ENCODE peak calls at places on chromosomes 3 and 15, in six cellular contexts. One of them, this sample, is unnamed.

GRCh38 chr3:64459711-64460110 is 228.1 kb downstream of the ADAMTS9 start:
- DNase-seq in activated CD8-positive, alpha-beta memory T cell treated with anti-CD3 and anti-CD28 coated beads for 24 hours: no peak
- DNase-seq in stimulated activated CD8-positive, alpha-beta memory T cell treated with anti-CD3 and anti-CD28 coated beads, Interleukin-7, amount 100 ng/mL, for 24 hours: no peak
- DNase-seq in heart left ventricle: no peak
- DNase-seq in EL: no peak
- DNase-seq in choroid plexus epithelial cell: peak
- DNase-seq in this sample: no peak

GRCh38 chr15:70281811-70282307 is 184.1 kb upstream of the TLE3 start:
- DNase-seq in activated CD8-positive, alpha-beta memory T cell treated with anti-CD3 and anti-CD28 coated beads for 24 hours: no peak
- DNase-seq in stimulated activated CD8-positive, alpha-beta memory T cell treated with anti-CD3 and anti-CD28 coated beads, Interleukin-7, amount 100 ng/mL, for 24 hours: no peak
- DNase-seq in heart left ventricle: no peak
- DNase-seq in EL: peak
- DNase-seq in choroid plexus epithelial cell: peak
- DNase-seq in this sample: peak

GRCh38 chr3:139358857-139359562 is 15.2 kb downstream of the MRPS22 start:
- DNase-seq in activated CD8-positive, alpha-beta memory T cell treated with anti-CD3 and anti-CD28 coated beads for 24 hours: no peak
- DNase-seq in stimulated activated CD8-positive, alpha-beta memory T cell treated with anti-CD3 and anti-CD28 coated beads, Interleukin-7, amount 100 ng/mL, for 24 hours: no peak
- DNase-seq in heart left ventricle: no peak
- DNase-seq in EL: no peak
- DNase-seq in choroid plexus epithelial cell: no peak
- DNase-seq in this sample: no peak

GRCh38 chr3:58161435-58162398 is 49.1 kb downstream of the DNASE1L3 start:
- DNase-seq in activated CD8-positive, alpha-beta memory T cell treated with anti-CD3 and anti-CD28 coated beads for 24 hours: no peak
- DNase-seq in stimulated activated CD8-positive, alpha-beta memory T cell treated with anti-CD3 and anti-CD28 coated beads, Interleukin-7, amount 100 ng/mL, for 24 hours: no peak
- DNase-seq in heart left ventricle: peak
- DNase-seq in EL: peak
- DNase-seq in choroid plexus epithelial cell: peak
- DNase-seq in this sample: peak

GRCh38 chr3:73925045-73925444 is 300.3 kb upstream of the PDZRN3 start:
- DNase-seq in activated CD8-positive, alpha-beta memory T cell treated with anti-CD3 and anti-CD28 coated beads for 24 hours: no peak
- DNase-seq in stimulated activated CD8-positive, alpha-beta memory T cell treated with anti-CD3 and anti-CD28 coated beads, Interleukin-7, amount 100 ng/mL, for 24 hours: no peak
- DNase-seq in heart left ventricle: no peak
- DNase-seq in EL: no peak
- DNase-seq in choroid plexus epithelial cell: no peak
- DNase-seq in this sample: no peak

GRCh38 chr3:183073839-183074615 is 25.3 kb downstream of the MCCC1 start:
- DNase-seq in activated CD8-positive, alpha-beta memory T cell treated with anti-CD3 and anti-CD28 coated beads for 24 hours: no peak
- DNase-seq in stimulated activated CD8-positive, alpha-beta memory T cell treated with anti-CD3 and anti-CD28 coated beads, Interleukin-7, amount 100 ng/mL, for 24 hours: no peak
- DNase-seq in heart left ventricle: no peak
- DNase-seq in EL: peak
- DNase-seq in choroid plexus epithelial cell: no peak
- DNase-seq in this sample: peak

GRCh38 chr3:11290743-11291680 is 18.8 kb downstream of the ATG7 start:
- DNase-seq in activated CD8-positive, alpha-beta memory T cell treated with anti-CD3 and anti-CD28 coated beads for 24 hours: no peak
- DNase-seq in stimulated activated CD8-positive, alpha-beta memory T cell treated with anti-CD3 and anti-CD28 coated beads, Interleukin-7, amount 100 ng/mL, for 24 hours: no peak
- DNase-seq in heart left ventricle: no peak
- DNase-seq in EL: peak
- DNase-seq in choroid plexus epithelial cell: peak
- DNase-seq in this sample: peak

GRCh38 chr15:91263632-91264477 is 163.8 kb downstream of the SV2B start:
- DNase-seq in activated CD8-positive, alpha-beta memory T cell treated with anti-CD3 and anti-CD28 coated beads for 24 hours: no peak
- DNase-seq in stimulated activated CD8-positive, alpha-beta memory T cell treated with anti-CD3 and anti-CD28 coated beads, Interleukin-7, amount 100 ng/mL, for 24 hours: no peak
- DNase-seq in heart left ventricle: peak
- DNase-seq in EL: peak
- DNase-seq in choroid plexus epithelial cell: no peak
- DNase-seq in this sample: peak

GRCh38 chr15:90053685-90054466 is 48.4 kb downstream of the IDH2 start:
- DNase-seq in activated CD8-positive, alpha-beta memory T cell treated with anti-CD3 and anti-CD28 coated beads for 24 hours: no peak
- DNase-seq in stimulated activated CD8-positive, alpha-beta memory T cell treated with anti-CD3 and anti-CD28 coated beads, Interleukin-7, amount 100 ng/mL, for 24 hours: no peak
- DNase-seq in heart left ventricle: no peak
- DNase-seq in EL: no peak
- DNase-seq in choroid plexus epithelial cell: no peak
- DNase-seq in this sample: no peak

GRCh38 chr3:138381950-138382715 is 33.8 kb downstream of the MRAS start:
- DNase-seq in activated CD8-positive, alpha-beta memory T cell treated with anti-CD3 and anti-CD28 coated beads for 24 hours: no peak
- DNase-seq in stimulated activated CD8-positive, alpha-beta memory T cell treated with anti-CD3 and anti-CD28 coated beads, Interleukin-7, amount 100 ng/mL, for 24 hours: no peak
- DNase-seq in heart left ventricle: peak
- DNase-seq in EL: peak
- DNase-seq in choroid plexus epithelial cell: peak
- DNase-seq in this sample: peak

GRCh38 chr3:129026728-129027543 is 25.8 kb downstream of the EFCC1 start:
- DNase-seq in activated CD8-positive, alpha-beta memory T cell treated with anti-CD3 and anti-CD28 coated beads for 24 hours: peak
- DNase-seq in stimulated activated CD8-positive, alpha-beta memory T cell treated with anti-CD3 and anti-CD28 coated beads, Interleukin-7, amount 100 ng/mL, for 24 hours: peak
- DNase-seq in heart left ventricle: peak
- DNase-seq in EL: peak
- DNase-seq in choroid plexus epithelial cell: peak
- DNase-seq in this sample: peak

GRCh38 chr3:126352476-126353454 is 4.4 kb downstream of the KLF15 start:
- DNase-seq in activated CD8-positive, alpha-beta memory T cell treated with anti-CD3 and anti-CD28 coated beads for 24 hours: no peak
- DNase-seq in stimulated activated CD8-positive, alpha-beta memory T cell treated with anti-CD3 and anti-CD28 coated beads, Interleukin-7, amount 100 ng/mL, for 24 hours: no peak
- DNase-seq in heart left ventricle: no peak
- DNase-seq in EL: peak
- DNase-seq in choroid plexus epithelial cell: peak
- DNase-seq in this sample: peak

GRCh38 chr15:57165992-57166391 is 210.3 kb upstream of the CGNL1 start:
- DNase-seq in activated CD8-positive, alpha-beta memory T cell treated with anti-CD3 and anti-CD28 coated beads for 24 hours: no peak
- DNase-seq in stimulated activated CD8-positive, alpha-beta memory T cell treated with anti-CD3 and anti-CD28 coated beads, Interleukin-7, amount 100 ng/mL, for 24 hours: no peak
- DNase-seq in heart left ventricle: no peak
- DNase-seq in EL: peak
- DNase-seq in choroid plexus epithelial cell: peak
- DNase-seq in this sample: peak

GRCh38 chr3:120227710-120228347 is 57.2 kb downstream of the GPR156 start:
- DNase-seq in activated CD8-positive, alpha-beta memory T cell treated with anti-CD3 and anti-CD28 coated beads for 24 hours: no peak
- DNase-seq in stimulated activated CD8-positive, alpha-beta memory T cell treated with anti-CD3 and anti-CD28 coated beads, Interleukin-7, amount 100 ng/mL, for 24 hours: no peak
- DNase-seq in heart left ventricle: no peak
- DNase-seq in EL: no peak
- DNase-seq in choroid plexus epithelial cell: peak
- DNase-seq in this sample: no peak

GRCh38 chr3:42504334-42505202 is 2.1 kb downstream of the VIPR1 start:
- DNase-seq in activated CD8-positive, alpha-beta memory T cell treated with anti-CD3 and anti-CD28 coated beads for 24 hours: peak
- DNase-seq in stimulated activated CD8-positive, alpha-beta memory T cell treated with anti-CD3 and anti-CD28 coated beads, Interleukin-7, amount 100 ng/mL, for 24 hours: no peak
- DNase-seq in heart left ventricle: peak
- DNase-seq in EL: no peak
- DNase-seq in choroid plexus epithelial cell: no peak
- DNase-seq in this sample: no peak

This sample was measured in fibroblast of pulmonary artery.